ENCODE peak calls at places on chromosomes 1 and 21, in ten cellular contexts. S is iris pigment epithelial cell, A is AG10803, C is T-helper 2 cell, G is fibroblast of the conjunctiva, K is NCI-H1417, T is kidney epithelial cell, L is NAMALWA, Y is left cardiac atrium, E is anterior cingulate cortex. D is an unnamed sample.

GRCh38 chr1:93347319-93347899 is 1.7 kb downstream of the DR1 start:
- DNase-seq in S (no peak), A (no peak), C (no peak), G (no peak), K (no peak), T (no peak), L (no peak), Y (no peak), E (no peak), D (no peak)

GRCh38 chr21:17709266-17709611 is 96.5 kb upstream of the BTG3 start:
- DNase-seq in S (no peak), A (no peak), C (no peak), G (no peak), K (no peak), T (no peak), L (no peak), Y (no peak), E (no peak), D (no peak)

GRCh38 chr1:69824932-69825331 is 257.2 kb downstream of the LRRC7 start:
- DNase-seq in S (peak; percentile 6), A (peak; percentile 26), C (no peak), G (no peak), K (no peak), T (no peak), L (no peak), Y (peak; percentile 18), E (no peak), D (no peak)

GRCh38 chr1:50106095-50106761 is 2.5 kb upstream of the ELAVL4 start:
- DNase-seq in S (no peak), A (no peak), C (no peak), G (no peak), K (peak; percentile 91), T (no peak), L (no peak), Y (no peak), E (no peak), D (no peak)

GRCh38 chr1:38834221-38834782 is 25.3 kb downstream of the RRAGC start:
- DNase-seq in S (no peak), A (no peak), C (no peak), G (no peak), K (no peak), T (no peak), L (no peak), Y (no peak), E (no peak), D (peak; percentile 67)

GRCh38 chr1:47765742-47766485 is 231.3 kb downstream of the TRABD2B start:
- DNase-seq in S (no peak), A (no peak), C (no peak), G (no peak), K (no peak), T (no peak), L (no peak), Y (no peak), E (no peak), D (no peak)

GRCh38 chr1:34983700-34984355 is 1.3 kb downstream of the TMEM35B start:
- DNase-seq in S (peak; percentile 20), A (peak; percentile 21), C (no peak), G (no peak), K (no peak), T (no peak), L (peak; percentile 5), Y (no peak), E (no peak), D (no peak)

GRCh38 chr1:1173793-1174415 is at the start of gene TTLL10:
- DNase-seq in S (no peak), A (no peak), C (peak; percentile 53), G (no peak), K (peak; percentile 5), T (no peak), L (no peak), Y (peak; percentile 25), E (no peak), D (no peak)

GRCh38 chr1:64195089-64195410 is 8.4 kb upstream of the UBE2U start:
- DNase-seq in S (no peak), A (peak; percentile 58), C (no peak), G (no peak), K (no peak), T (no peak), L (no peak), Y (no peak), E (no peak), D (no peak)

GRCh38 chr1:212979340-212980122 is 29.2 kb downstream of the VASH2 start:
- DNase-seq in S (no peak), A (no peak), C (no peak), G (no peak), K (no peak), T (no peak), L (no peak), Y (no peak), E (no peak), D (no peak)

GRCh38 chr21:45514311-45515021 is 27.8 kb downstream of the SLC19A1 start:
- DNase-seq in S (no peak), A (no peak), C (no peak), G (no peak), K (no peak), T (no peak), L (no peak), Y (peak; percentile 13), E (no peak), D (no peak)

GRCh38 chr1:25875856-25876692 is 566 bp upstream of the PAQR7 start:
- DNase-seq in S (no peak), A (no peak), C (no peak), G (no peak), K (no peak), T (no peak), L (no peak), Y (no peak), E (no peak), D (no peak)

GRCh38 chr1:117635805-117636204 is 30.0 kb downstream of the TENT5C start:
- DNase-seq in S (no peak), A (no peak), C (no peak), G (no peak), K (no peak), T (no peak), L (no peak), Y (no peak), E (no peak), D (no peak)

GRCh38 chr1:153934746-153935145 is 11.8 kb downstream of the DENND4B start:
- DNase-seq in S (no peak), A (no peak), C (no peak), G (no peak), K (no peak), T (no peak), L (no peak), Y (no peak), E (no peak), D (no peak)

GRCh38 chr1:27724961-27725373 is 794 bp upstream of the FAM76A start:
- DNase-seq in S (no peak), A (peak; percentile 6), C (no peak), G (no peak), K (peak; percentile 91), T (no peak), L (peak; percentile 15), Y (peak; percentile 35), E (no peak), D (peak; percentile 60)

GRCh38 chr1:113811353-113811887 is 856 bp downstream of the RSBN1 start:
- DNase-seq in S (peak; percentile 43), A (peak; percentile 17), C (peak; percentile 10), G (no peak), K (peak; percentile 76), T (no peak), L (peak; percentile 67), Y (peak; percentile 62), E (peak; percentile 32), D (no peak)

GRCh38 chr1:8789314-8790214 is 27.9 kb downstream of the RERE start:
- DNase-seq in S (no peak), A (no peak), C (no peak), G (no peak), K (no peak), T (no peak), L (no peak), Y (no peak), E (no peak), D (no peak)

GRCh38 chr1:10736623-10737267 is 59.7 kb downstream of the CASZ1 start:
- DNase-seq in S (no peak), A (no peak), C (no peak), G (no peak), K (peak; percentile 44), T (no peak), L (no peak), Y (no peak), E (no peak), D (no peak)

GRCh38 chr1:8951246-8951645 is 5.6 kb downstream of the CA6 start:
- DNase-seq in S (no peak), A (no peak), C (no peak), G (no peak), K (no peak), T (no peak), L (no peak), Y (no peak), E (no peak), D (no peak)

GRCh38 chr1:116418091-116418830 is 45.2 kb downstream of the ATP1A1 start:
- DNase-seq in S (peak; percentile 83), A (peak; percentile 83), C (peak; percentile 82), G (peak; percentile 27), K (peak; percentile 93), T (peak; percentile 16), L (peak; percentile 73), Y (peak; percentile 88), E (no peak), D (peak; percentile 7)

GRCh38 chr1:188782220-188782841 is 1695.3 kb downstream of the BRINP3 start:
- DNase-seq in S (peak; percentile 73), A (no peak), C (no peak), G (peak; percentile 14), K (peak; percentile 48), T (peak; percentile 21), L (peak; percentile 77), Y (no peak), E (no peak), D (peak; percentile 14)

GRCh38 chr1:155598842-155599331 is 11.1 kb upstream of the MSTO1 start:
- DNase-seq in S (peak; percentile 55), A (peak; percentile 48), C (no peak), G (peak; percentile 20), K (no peak), T (peak; percentile 2), L (peak; percentile 47), Y (peak; percentile 40), E (peak; percentile 6), D (no peak)

GRCh38 chr1:118204106-118204505 is 19.1 kb upstream of the SPAG17 start:
- DNase-seq in S (no peak), A (peak; percentile 43), C (no peak), G (no peak), K (no peak), T (no peak), L (no peak), Y (no peak), E (no peak), D (no peak)